ENCODE peak calls at places on chromosomes 5 and 9, in four cellular contexts. One of them, this sample, is unnamed.

GRCh38 chr9:133355881-133356357 is 368 bp downstream of the SURF1 start:
- DNase-seq in HepG2: no peak
- DNase-seq in colonic mucosa: no peak
- DNase-seq in fibroblast of lung: no peak
- DNase-seq in this sample: no peak

GRCh38 chr9:23826120-23826629 is at the start of gene ELAVL2:
- DNase-seq in colonic mucosa: peak
- DNase-seq in HepG2: no peak
- DNase-seq in fibroblast of lung: peak
- DNase-seq in this sample: no peak

GRCh38 chr9:89956907-89957306 is 352.1 kb downstream of the GADD45G start:
- DNase-seq in HepG2: no peak
- DNase-seq in colonic mucosa: no peak
- DNase-seq in fibroblast of lung: no peak
- DNase-seq in this sample: no peak

GRCh38 chr5:122085041-122085440 is 7.0 kb upstream of the LOX start:
- DNase-seq in colonic mucosa: no peak
- DNase-seq in fibroblast of lung: no peak
- DNase-seq in HepG2: no peak
- DNase-seq in this sample: peak

GRCh38 chr5:172758077-172758835 is 12.7 kb downstream of the DUSP1 start:
- DNase-seq in HepG2: no peak
- DNase-seq in fibroblast of lung: peak
- DNase-seq in colonic mucosa: no peak
- DNase-seq in this sample: peak

GRCh38 chr5:177142029-177142681 is 8.6 kb downstream of the NSD1 start:
- DNase-seq in colonic mucosa: no peak
- DNase-seq in fibroblast of lung: no peak
- DNase-seq in HepG2: no peak
- DNase-seq in this sample: no peak

GRCh38 chr5:177472460-177473441 is 683 bp downstream of the DBN1 start:
- DNase-seq in HepG2: peak
- DNase-seq in colonic mucosa: no peak
- DNase-seq in fibroblast of lung: no peak
- DNase-seq in this sample: no peak

GRCh38 chr9:137305060-137305787 is 3.2 kb upstream of the NRARP start:
- DNase-seq in colonic mucosa: peak
- DNase-seq in HepG2: no peak
- DNase-seq in fibroblast of lung: peak
- DNase-seq in this sample: no peak

GRCh38 chr5:157182143-157182757 is 1.6 kb downstream of the ITK start:
- DNase-seq in colonic mucosa: no peak
- DNase-seq in HepG2: no peak
- DNase-seq in fibroblast of lung: no peak
- DNase-seq in this sample: no peak

GRCh38 chr5:150153483-150153882 is 2.2 kb downstream of the PDGFRB start:
- DNase-seq in fibroblast of lung: no peak
- DNase-seq in HepG2: no peak
- DNase-seq in colonic mucosa: no peak
- DNase-seq in this sample: no peak
- H3K9ac ChIP-seq in fibroblast of lung: peak
- H3K9ac ChIP-seq in HepG2: no peak
- H3K9ac ChIP-seq in colonic mucosa: no peak
- H3K9ac ChIP-seq in this sample: no peak

DNA sequence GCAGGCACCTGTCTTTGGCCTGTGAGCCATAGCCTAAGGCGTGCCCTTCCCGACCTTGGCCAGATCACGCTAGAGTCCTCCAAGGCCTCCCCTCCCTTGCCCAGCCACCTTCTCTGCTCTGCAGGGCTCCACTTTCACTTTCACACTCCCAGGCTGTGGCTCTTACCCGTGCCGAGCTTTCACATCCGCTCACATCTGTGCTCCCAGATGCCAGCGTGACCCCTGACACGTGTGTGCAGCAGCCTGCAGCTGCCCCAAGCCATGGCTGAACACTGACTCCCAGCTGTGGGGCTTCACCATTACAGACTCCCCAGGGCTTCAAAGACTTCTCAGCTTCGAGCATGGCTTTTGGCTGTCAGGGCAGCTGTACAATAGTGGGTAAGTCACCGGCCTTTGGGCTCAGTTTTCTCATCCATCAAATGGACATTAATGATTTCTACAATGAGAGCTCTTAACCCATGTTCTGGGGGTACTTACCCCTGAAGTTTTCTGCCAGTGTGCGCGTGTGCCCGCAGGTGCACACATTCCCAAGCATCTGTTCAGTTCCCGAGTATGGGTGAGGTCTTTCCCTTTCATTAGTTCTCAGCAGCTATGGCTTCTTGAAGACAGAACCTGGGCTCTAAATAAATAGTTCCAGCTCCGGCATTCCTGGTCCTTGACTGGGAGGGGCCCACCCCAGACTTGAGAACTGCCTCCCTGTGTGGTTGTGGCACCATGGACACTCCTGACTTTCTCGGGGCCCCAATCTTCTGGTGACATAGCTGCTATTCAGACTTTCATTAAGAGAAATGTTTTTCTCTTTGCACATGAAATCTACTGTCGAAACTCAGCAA is 118.6 kb downstream of the RGS3 start:
- DNase-seq in colonic mucosa: peak
- DNase-seq in fibroblast of lung: peak
- DNase-seq in HepG2: no peak
- DNase-seq in this sample: peak
- H3K4me3 ChIP-seq in colonic mucosa: peak
- H3K4me3 ChIP-seq in fibroblast of lung: no peak
- H3K4me3 ChIP-seq in HepG2: no peak
- H3K4me3 ChIP-seq in this sample: no peak

DNA sequence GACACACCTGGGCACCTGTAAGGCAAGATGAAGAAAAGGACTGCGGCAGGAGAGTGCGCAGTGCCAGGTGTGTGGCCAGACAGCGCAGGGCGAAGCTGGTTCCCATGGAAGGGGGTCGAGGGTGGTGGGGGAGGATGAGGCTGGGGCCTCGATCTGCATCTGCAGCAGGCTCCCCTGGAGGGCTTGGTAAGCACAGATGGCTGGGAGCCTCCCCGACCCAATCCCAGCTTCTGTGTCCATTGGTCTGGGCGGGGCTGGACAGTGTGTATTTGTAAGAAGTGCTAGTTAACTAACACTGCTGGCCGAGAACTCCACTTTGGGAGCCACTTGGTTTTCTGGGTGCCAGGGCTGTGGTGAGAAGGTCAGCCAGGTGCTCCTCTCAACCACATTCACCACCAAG is 385.1 kb upstream of the IRX1 start:
- DNase-seq in fibroblast of lung: no peak
- DNase-seq in colonic mucosa: no peak
- DNase-seq in HepG2: no peak
- DNase-seq in this sample: no peak
- H3K9ac ChIP-seq in fibroblast of lung: no peak
- H3K9ac ChIP-seq in colonic mucosa: no peak
- H3K9ac ChIP-seq in HepG2: no peak
- H3K9ac ChIP-seq in this sample: no peak

GRCh38 chr5:132810605-132811004 is 2.5 kb upstream of the SOWAHA start:
- DNase-seq in fibroblast of lung: no peak
- DNase-seq in HepG2: no peak
- DNase-seq in colonic mucosa: no peak
- DNase-seq in this sample: no peak

GRCh38 chr5:132814441-132815294 is 1.6 kb downstream of the SOWAHA start:
- DNase-seq in colonic mucosa: no peak
- DNase-seq in fibroblast of lung: no peak
- DNase-seq in HepG2: no peak
- DNase-seq in this sample: no peak

GRCh38 chr5:132813599-132814440 is 718 bp downstream of the SOWAHA start:
- DNase-seq in HepG2: no peak
- DNase-seq in fibroblast of lung: no peak
- DNase-seq in colonic mucosa: peak
- DNase-seq in this sample: peak

GRCh38 chr5:132812949-132813598 is at the start of gene SOWAHA:
- DNase-seq in colonic mucosa: peak
- DNase-seq in HepG2: no peak
- DNase-seq in fibroblast of lung: peak
- DNase-seq in this sample: no peak

GRCh38 chr5:132812123-132812948 is 766 bp upstream of the SOWAHA start:
- DNase-seq in HepG2: no peak
- DNase-seq in colonic mucosa: no peak
- DNase-seq in fibroblast of lung: no peak
- DNase-seq in this sample: no peak
- H3K4me3 ChIP-seq in HepG2: peak
- H3K4me3 ChIP-seq in colonic mucosa: no peak
- H3K4me3 ChIP-seq in fibroblast of lung: no peak
- H3K4me3 ChIP-seq in this sample: no peak

GRCh38 chr9:87853289-87853688 is 29.4 kb upstream of the SPATA31E1 start:
- DNase-seq in fibroblast of lung: no peak
- DNase-seq in HepG2: no peak
- DNase-seq in colonic mucosa: no peak
- DNase-seq in this sample: no peak

GRCh38 chr9:87857141-87857947 is 25.3 kb upstream of the SPATA31E1 start:
- DNase-seq in HepG2: no peak
- DNase-seq in fibroblast of lung: no peak
- DNase-seq in colonic mucosa: no peak
- DNase-seq in this sample: no peak

GRCh38 chr9:87854563-87854962 is 28.1 kb upstream of the SPATA31E1 start:
- DNase-seq in fibroblast of lung: no peak
- DNase-seq in HepG2: no peak
- DNase-seq in colonic mucosa: no peak
- DNase-seq in this sample: no peak

GRCh38 chr9:87853843-87854242 is 28.8 kb upstream of the SPATA31E1 start:
- DNase-seq in colonic mucosa: no peak
- DNase-seq in HepG2: no peak
- DNase-seq in fibroblast of lung: no peak
- DNase-seq in this sample: no peak

DNA sequence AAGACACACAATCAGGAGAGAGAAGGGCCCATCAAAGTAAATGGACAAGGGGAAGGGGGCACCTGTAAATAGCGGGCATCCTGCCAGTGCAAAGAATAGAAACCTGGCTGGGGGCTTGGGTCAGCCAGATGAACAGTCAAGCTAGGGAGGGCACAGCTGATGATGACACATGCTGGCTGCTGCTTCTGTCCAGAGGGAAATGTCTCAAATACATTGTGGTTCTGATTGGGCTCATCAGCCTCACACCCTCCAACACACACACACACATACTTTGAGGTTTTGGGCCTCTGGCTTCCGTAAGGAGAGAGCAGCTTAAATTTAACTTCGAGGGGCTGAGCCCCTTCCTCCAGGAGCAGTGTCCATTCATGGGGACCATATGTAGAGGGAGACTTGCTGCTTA is 27.6 kb upstream of the SPATA31E1 start:
- DNase-seq in fibroblast of lung: no peak
- DNase-seq in colonic mucosa: no peak
- DNase-seq in HepG2: no peak
- DNase-seq in this sample: no peak
- H3K9ac ChIP-seq in fibroblast of lung: no peak
- H3K9ac ChIP-seq in colonic mucosa: no peak
- H3K9ac ChIP-seq in HepG2: no peak
- H3K9ac ChIP-seq in this sample: no peak